ENCODE peak calls at places on chromosome 2, in seven cellular contexts. M, H, X, A, V, I and U are unnamed samples.

GRCh38 chr2:74499269-74499939 is at the start of gene LBX2:
- DNase-seq in M (no peak), H (no peak), X (no peak), A (no peak), V (no peak), I (peak; percentile 63), U (no peak)

GRCh38 chr2:229342376-229342775 is 71.3 kb upstream of the PID1 start:
- DNase-seq in M (no peak), H (peak; percentile 49), X (no peak), A (no peak), V (peak; percentile 62), I (peak; percentile 36), U (peak; percentile 41)

GRCh38 chr2:147045113-147045512 is 799.7 kb upstream of the ACVR2A start:
- DNase-seq in M (no peak), H (no peak), X (peak; percentile 2), A (no peak), V (peak; percentile 17), I (peak; percentile 54), U (peak; percentile 43)

GRCh38 chr2:222393733-222394267 is 30.5 kb upstream of the SGPP2 start:
- DNase-seq in M (no peak), H (no peak), X (no peak), A (no peak), V (peak; percentile 23), I (no peak), U (no peak)

GRCh38 chr2:101515512-101515911 is 40.6 kb upstream of the RFX8 start:
- DNase-seq in M (no peak), H (peak; percentile 22), X (no peak), A (no peak), V (peak; percentile 48), I (peak; percentile 75), U (no peak)

GRCh38 chr2:31729442-31730092 is 148.8 kb upstream of the SRD5A2 start:
- DNase-seq in M (no peak), H (no peak), X (no peak), A (no peak), V (no peak), I (peak; percentile 69), U (peak; percentile 66)

GRCh38 chr2:1088192-1088860 is 137.7 kb downstream of the SNTG2 start:
- DNase-seq in M (no peak), H (no peak), X (no peak), A (no peak), V (no peak), I (peak; percentile 55), U (no peak)

GRCh38 chr2:36433311-36434217 is 78.0 kb downstream of the CRIM1 start:
- DNase-seq in M (no peak), H (peak; percentile 61), X (no peak), A (peak; percentile 66), V (peak; percentile 15), I (peak; percentile 80), U (peak; percentile 48)

GRCh38 chr2:163252199-163252598 is 413.6 kb upstream of the KCNH7 start:
- DNase-seq in M (no peak), H (no peak), X (no peak), A (no peak), V (no peak), I (no peak), U (no peak)

GRCh38 chr2:173961346-173961705 is 3.8 kb downstream of the SP3 start:
- DNase-seq in M (no peak), H (no peak), X (no peak), A (no peak), V (no peak), I (no peak), U (no peak)

GRCh38 chr2:173962036-173962435 is 3.1 kb downstream of the SP3 start:
- DNase-seq in M (no peak), H (no peak), X (no peak), A (no peak), V (no peak), I (peak; percentile 40), U (peak; percentile 9)

GRCh38 chr2:173959358-173959884 is 5.8 kb downstream of the SP3 start:
- DNase-seq in M (no peak), H (no peak), X (no peak), A (no peak), V (no peak), I (no peak), U (no peak)

GRCh38 chr2:173958198-173958846 is 6.9 kb downstream of the SP3 start:
- DNase-seq in M (no peak), H (no peak), X (no peak), A (no peak), V (no peak), I (no peak), U (no peak)

DNA sequence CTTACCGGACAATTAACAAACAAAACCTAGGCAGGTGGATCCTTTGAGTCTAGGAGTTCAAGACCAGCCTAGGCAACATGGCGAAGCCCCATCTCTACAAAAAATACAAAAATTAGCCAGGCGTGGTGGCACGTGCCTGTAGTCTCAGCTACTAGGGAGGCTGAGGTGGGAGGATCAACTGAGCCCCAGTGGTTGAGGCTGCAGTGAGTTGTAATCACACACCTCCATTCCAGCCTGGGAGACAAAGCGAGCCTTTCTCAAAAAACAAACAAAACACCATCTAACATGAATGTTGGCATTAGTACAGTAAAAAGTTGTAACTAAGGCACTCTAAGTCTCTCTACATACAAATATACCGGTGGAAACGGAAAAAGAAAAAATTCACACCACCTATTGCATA is 5.3 kb downstream of the SP3 start:
- DNase-seq in M (no peak), H (no peak), X (no peak), A (no peak), V (no peak), I (no peak), U (no peak)
- H3K4me1 ChIP-seq in M (peaks cover 15% of the 10 kb centered on the region), H (peaks cover 22% of the 10 kb centered on the region), X (peaks cover 21% of the 10 kb centered on the region), A (peaks cover 63% of the 10 kb centered on the region), V (peaks cover 10% of the 10 kb centered on the region), I (peaks cover 39% of the 10 kb centered on the region), U (peaks cover 4% of the 10 kb centered on the region)

GRCh38 chr2:40224321-40224720 is 227.6 kb downstream of the SLC8A1 start:
- DNase-seq in M (no peak), H (no peak), X (no peak), A (no peak), V (no peak), I (no peak), U (no peak)
- H3K27me3 ChIP-seq in M (no peaks in the 10 kb centered on the region), H (no peaks in the 10 kb centered on the region), X (no peaks in the 10 kb centered on the region), A (no peaks in the 10 kb centered on the region), V (no peaks in the 10 kb centered on the region), I (no peaks in the 10 kb centered on the region), U (no peaks in the 10 kb centered on the region)

GRCh38 chr2:66576381-66577330 is 141.7 kb downstream of the MEIS1 start:
- DNase-seq in M (no peak), H (peak; percentile 13), X (no peak), A (peak; percentile 73), V (peak; percentile 70), I (peak; percentile 68), U (no peak)
- H3K27ac ChIP-seq in M (no peak overlapping the region), H (no peak overlapping the region), X (no peak overlapping the region), A (peak overlapping the region; percentile 65), V (peak overlapping the region; percentile 95), I (no peak overlapping the region), U (no peak overlapping the region)

GRCh38 chr2:60987041-60987440 is 30.5 kb upstream of the PEX13 start:
- DNase-seq in M (no peak), H (no peak), X (no peak), A (no peak), V (no peak), I (no peak), U (no peak)

GRCh38 chr2:60992985-60993392 is 24.5 kb upstream of the PEX13 start:
- DNase-seq in M (no peak), H (no peak), X (no peak), A (no peak), V (no peak), I (no peak), U (no peak)

GRCh38 chr2:60989256-60989655 is 28.3 kb upstream of the PEX13 start:
- DNase-seq in M (no peak), H (no peak), X (no peak), A (no peak), V (no peak), I (peak; percentile 11), U (no peak)

GRCh38 chr2:60995376-60995775 is 22.1 kb upstream of the PEX13 start:
- DNase-seq in M (no peak), H (no peak), X (no peak), A (no peak), V (no peak), I (no peak), U (no peak)

DNA sequence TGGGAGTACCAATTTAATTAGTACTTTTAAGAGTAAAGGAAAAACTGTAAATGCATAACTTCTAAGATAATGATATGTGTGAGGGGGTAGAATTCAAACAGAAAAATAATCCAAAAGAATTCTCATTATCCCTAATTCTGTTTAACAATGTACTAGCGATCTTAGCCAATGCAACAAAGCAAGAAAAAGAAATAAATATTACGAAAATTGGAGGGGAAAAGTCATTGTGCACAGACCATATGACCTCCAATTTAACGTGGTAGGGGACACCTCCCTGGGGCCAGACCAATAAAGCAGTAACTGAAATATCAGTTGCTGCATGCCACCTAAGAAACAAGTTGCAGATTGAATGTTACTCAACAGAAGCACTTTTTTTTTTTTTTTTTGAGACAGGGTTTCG is 25.9 kb upstream of the PEX13 start:
- DNase-seq in M (no peak), H (no peak), X (no peak), A (no peak), V (no peak), I (no peak), U (no peak)
- H3K4me1 ChIP-seq in M (no peaks in the 10 kb centered on the region), H (no peaks in the 10 kb centered on the region), X (no peaks in the 10 kb centered on the region), A (no peaks in the 10 kb centered on the region), V (no peaks in the 10 kb centered on the region), I (no peaks in the 10 kb centered on the region), U (no peaks in the 10 kb centered on the region)

DNA sequence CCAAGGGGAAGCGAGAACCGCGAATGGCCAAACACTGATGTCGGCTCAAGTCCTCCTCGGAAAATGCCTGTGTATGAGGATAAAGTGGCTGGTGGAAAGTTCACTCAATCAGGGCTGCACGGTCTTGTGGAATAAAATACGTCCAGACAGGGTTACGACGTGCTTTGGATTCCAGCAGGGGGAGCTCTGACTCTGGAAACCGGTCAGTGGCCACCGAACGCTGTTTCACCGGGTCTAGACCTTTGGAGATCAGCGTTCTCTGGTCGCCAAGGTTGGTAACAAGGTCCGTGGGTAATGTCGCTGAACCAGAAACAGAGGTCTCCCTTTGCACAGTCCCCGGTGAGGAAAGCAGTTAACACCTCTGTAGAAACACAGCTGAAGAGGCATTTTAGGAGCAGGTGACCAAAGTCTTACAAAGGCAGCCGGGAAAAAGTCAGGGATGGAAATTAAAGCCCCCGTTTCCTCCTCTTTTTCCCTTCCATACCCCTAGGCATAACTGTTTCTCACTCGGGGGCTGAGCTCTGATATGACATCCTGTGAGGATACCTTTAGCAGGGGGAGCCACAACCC is 47.8 kb downstream of the CDCA7 start:
- DNase-seq in M (peak; percentile 83), H (peak; percentile 65), X (peak; percentile 39), A (peak; percentile 86), V (peak; percentile 81), I (peak; percentile 86), U (peak; percentile 86)
- H3K27me3 ChIP-seq in M (no peaks in the 10 kb centered on the region), H (peaks cover 9% of the 10 kb centered on the region), X (peaks cover 23% of the 10 kb centered on the region), A (peaks cover 55% of the 10 kb centered on the region), V (peaks cover 39% of the 10 kb centered on the region), I (peaks cover 54% of the 10 kb centered on the region), U (no peaks in the 10 kb centered on the region)

DNA sequence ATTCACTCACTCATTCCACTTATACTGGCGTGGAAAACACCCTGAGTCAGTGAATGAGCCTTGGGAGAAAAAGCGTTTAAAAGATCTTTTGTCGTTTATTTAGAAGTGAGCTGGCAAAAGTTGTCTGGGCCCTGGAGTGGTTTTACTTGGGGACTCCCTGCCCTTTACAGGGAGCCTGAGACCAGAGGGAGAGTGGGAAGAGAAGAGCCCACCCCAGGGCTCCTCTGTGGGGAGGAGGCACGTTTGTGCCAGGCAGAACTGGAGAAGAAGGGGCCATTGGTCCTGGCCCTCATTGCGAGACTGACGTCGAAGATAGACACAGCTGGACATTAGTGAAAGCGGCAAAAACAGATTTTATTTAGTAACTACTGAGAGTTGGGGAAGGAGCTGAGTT is 25.7 kb downstream of the DCDC2C start:
- DNase-seq in M (no peak), H (no peak), X (no peak), A (no peak), V (no peak), I (no peak), U (no peak)
- H3K27ac ChIP-seq in M (no peak overlapping the region), H (no peak overlapping the region), X (no peak overlapping the region), A (no peak overlapping the region), V (no peak overlapping the region), I (no peak overlapping the region), U (no peak overlapping the region)

GRCh38 chr2:65392609-65393008 is 39.8 kb downstream of the SPRED2 start:
- DNase-seq in M (no peak), H (no peak), X (no peak), A (no peak), V (no peak), I (no peak), U (no peak)
- H3K4me1 ChIP-seq in M (peaks cover 12% of the 10 kb centered on the region), H (peaks cover 36% of the 10 kb centered on the region), X (no peaks in the 10 kb centered on the region), A (peaks cover 39% of the 10 kb centered on the region), V (peaks cover 8% of the 10 kb centered on the region), I (peaks cover 53% of the 10 kb centered on the region), U (peaks cover 3% of the 10 kb centered on the region)